ENCODE peak calls at places on chromosomes 4 and X, in four cellular contexts. D is stimulated activated CD4-positive, alpha-beta T cell treated with anti-CD3 and anti-CD28 coated beads, Interleukin-15, amount 100 ng/mL, for 1 hour; L is RKO; Z is iPS-NIHi11. W is an unnamed sample.

GRCh38 chr4:187276786-187277408 is 553.2 kb upstream of the FAT1 start:
- DNase-seq in D (no peak), L (no peak), Z (no peak), W (no peak)

GRCh38 chr4:71262161-71262560 is 76.7 kb upstream of the SLC4A4 start:
- DNase-seq in D (no peak), L (no peak), Z (no peak), W (no peak)

GRCh38 chrX:11664211-11664888 is 1.4 kb downstream of the ARHGAP6 start:
- DNase-seq in D (no peak), L (no peak), Z (peak; percentile 8), W (peak; percentile 38)

GRCh38 chr4:77045490-77045889 is 30.3 kb downstream of the CCNI start:
- DNase-seq in D (no peak), L (peak; percentile 23), Z (no peak), W (no peak)

GRCh38 chr4:37130465-37130864 is 114.1 kb upstream of the NWD2 start:
- DNase-seq in D (no peak), L (no peak), Z (no peak), W (no peak)

GRCh38 chr4:102988429-102989020 is 31.0 kb downstream of the SLC9B1 start:
- DNase-seq in D (no peak), L (no peak), Z (no peak), W (no peak)

GRCh38 chrX:100635989-100636320 is 651 bp downstream of the TSPAN6 start:
- DNase-seq in D (no peak), L (no peak), Z (no peak), W (no peak)

GRCh38 chr4:124183926-124184325 is 528.6 kb downstream of the ANKRD50 start:
- DNase-seq in D (no peak), L (no peak), Z (no peak), W (no peak)

GRCh38 chrX:34404386-34405070 is 252.6 kb downstream of the TMEM47 start:
- DNase-seq in D (no peak), L (no peak), Z (no peak), W (no peak)

GRCh38 chrX:40755291-40756249 is 20.2 kb upstream of the MED14 start:
- DNase-seq in D (no peak), L (no peak), Z (peak; percentile 23), W (no peak)

GRCh38 chr4:26171953-26172352 is 148.9 kb upstream of the RBPJ start:
- DNase-seq in D (no peak), L (no peak), Z (no peak), W (no peak)

GRCh38 chr4:142534994-142535393 is 311.1 kb downstream of the INPP4B start:
- DNase-seq in D (no peak), L (no peak), Z (no peak), W (no peak)

GRCh38 chr4:153651041-153651960 is 32.8 kb upstream of the TLR2 start:
- DNase-seq in D (peak; percentile 5), L (peak; percentile 19), Z (no peak), W (no peak)

GRCh38 chr4:77959566-77960338 is 97.1 kb downstream of the MRPL1 start:
- DNase-seq in D (no peak), L (peak; percentile 74), Z (peak; percentile 42), W (peak; percentile 31)

GRCh38 chr4:122992111-122992510 is 69.7 kb upstream of the NUDT6 start:
- DNase-seq in D (no peak), L (peak; percentile 4), Z (no peak), W (no peak)

GRCh38 chr4:133802741-133803140 is 398.8 kb downstream of the PABPC4L start:
- DNase-seq in D (no peak), L (peak; percentile 5), Z (no peak), W (no peak)

GRCh38 chrX:94831364-94831763 is 1157.4 kb downstream of the FAM133A start:
- DNase-seq in D (no peak), L (peak; percentile 47), Z (no peak), W (no peak)

GRCh38 chr4:3612275-3612674 is 80.1 kb upstream of the LRPAP1 start:
- DNase-seq in D (no peak), L (no peak), Z (no peak), W (no peak)

GRCh38 chr4:187606581-187606980 is 389.0 kb upstream of the ZFP42 start:
- DNase-seq in D (no peak), L (peak; percentile 71), Z (peak; percentile 76), W (peak; percentile 27)